ENCODE peak calls at places on chromosomes 13 and 19, in four cellular contexts. U is Panc1, K is HCT116, P is HepG2. L is an unnamed sample.

GRCh38 chr13:98089826-98090225 is 53.1 kb upstream of the FARP1 start:
- DNase-seq in K (no peak), P (no peak), U (no peak), L (no peak)

GRCh38 chr19:38805180-38805579 is 7.6 kb downstream of the LGALS4 start:
- DNase-seq in K (no peak), P (no peak), U (no peak), L (peak)

GRCh38 chr19:57803265-57803593 is 11.5 kb downstream of the ZNF552 start:
- DNase-seq in K (no peak), U (no peak), P (no peak), L (no peak)

GRCh38 chr13:52665325-52665724 is 12.7 kb downstream of the SUGT1 start:
- DNase-seq in U (no peak), P (peak), K (peak), L (peak)

GRCh38 chr19:16076958-16077611 is 790 bp downstream of the TPM4 start:
- DNase-seq in U (no peak), P (no peak), K (no peak), L (peak)

GRCh38 chr19:31392514-31392913 is 43.3 kb upstream of the TSHZ3 start:
- DNase-seq in P (no peak), U (no peak), K (no peak), L (no peak)

GRCh38 chr19:42132851-42133528 is 744 bp upstream of the POU2F2 start:
- DNase-seq in P (peak), K (peak), U (no peak), L (peak)

GRCh38 chr19:54282706-54283105 is 1.8 kb upstream of the LILRB2 start:
- DNase-seq in U (no peak), P (no peak), K (no peak), L (no peak)

GRCh38 chr19:18204394-18205179 is 745 bp upstream of the RAB3A start:
- DNase-seq in K (no peak), U (no peak), P (no peak), L (no peak)

GRCh38 chr13:21813110-21813509 is 142.2 kb downstream of the FGF9 start:
- DNase-seq in K (no peak), U (no peak), P (no peak), L (no peak)

GRCh38 chr19:10686661-10687517 is 14.3 kb upstream of the QTRT1 start:
- DNase-seq in P (no peak), K (no peak), U (no peak), L (no peak)

GRCh38 chr19:3171894-3172679 is 6.5 kb upstream of the S1PR4 start:
- DNase-seq in K (no peak), U (no peak), P (peak), L (no peak)

GRCh38 chr13:28817204-28817603 is 2.9 kb upstream of the MTUS2 start:
- DNase-seq in P (peak), U (no peak), K (no peak), L (no peak)

GRCh38 chr19:51514866-51515481 is 13.4 kb upstream of the SIGLEC12 start:
- DNase-seq in U (peak), K (peak), P (peak), L (peak)

GRCh38 chr19:19461671-19462622 is 53.4 kb downstream of the TSSK6 start:
- DNase-seq in U (no peak), K (no peak), P (peak), L (peak)

GRCh38 chr13:26498524-26499208 is 58.8 kb upstream of the WASF3 start:
- DNase-seq in P (no peak), U (no peak), K (no peak), L (no peak)

GRCh38 chr13:27924529-27925141 is 4.8 kb downstream of the PDX1 start:
- DNase-seq in U (no peak), P (no peak), K (no peak), L (no peak)

GRCh38 chr19:53994811-53995210 is 3.4 kb downstream of the CACNG6 start:
- DNase-seq in K (no peak), P (no peak), U (no peak), L (no peak)

GRCh38 chr19:45823182-45823581 is 8.1 kb upstream of the RSPH6A start:
- DNase-seq in K (no peak), P (no peak), U (no peak), L (no peak)

GRCh38 chr19:47243364-47243775 is 12.4 kb upstream of the BBC3 start:
- DNase-seq in K (no peak), U (no peak), P (no peak), L (no peak)

GRCh38 chr19:38196948-38197656 is 26.9 kb downstream of the DPF1 start:
- DNase-seq in P (no peak), K (no peak), U (no peak), L (no peak)

GRCh38 chr19:10617409-10618121 is 7.8 kb upstream of the SLC44A2 start:
- DNase-seq in U (no peak), P (no peak), K (no peak), L (peak)

GRCh38 chr13:100789481-100789880 is 114.9 kb upstream of the TMTC4 start:
- DNase-seq in P (peak), U (no peak), K (no peak), L (no peak)

GRCh38 chr13:29849731-29850212 is 645 bp downstream of the UBL3 start:
- DNase-seq in K (no peak), P (peak), U (no peak), L (peak)

GRCh38 chr19:7544626-7545025 is 9.1 kb downstream of the PNPLA6 start:
- DNase-seq in P (no peak), U (no peak), K (no peak), L (no peak)

GRCh38 chr13:37636701-37637100 is 38.1 kb upstream of the POSTN start:
- DNase-seq in P (no peak), U (no peak), K (no peak), L (no peak)

GRCh38 chr19:10713317-10713716 is 4.6 kb upstream of the DNM2 start:
- DNase-seq in P (no peak), K (no peak), U (no peak), L (no peak)

GRCh38 chr13:51643882-51644281 is 59.6 kb downstream of the WDFY2 start:
- DNase-seq in U (no peak), P (peak), K (peak), L (no peak)

GRCh38 chr19:45428385-45429231 is 4.9 kb upstream of the ERCC1 start:
- DNase-seq in P (no peak), U (no peak), K (no peak), L (peak)

GRCh38 chr19:18551631-18552030 is 6.0 kb upstream of the KXD1 start:
- DNase-seq in K (no peak), P (no peak), U (no peak), L (no peak)

GRCh38 chr13:107937841-107938240 is 277.5 kb downstream of the LIG4 start:
- DNase-seq in P (no peak), K (no peak), U (no peak), L (no peak)

GRCh38 chr13:98751397-98752110 is 918 bp downstream of the SLC15A1 start:
- DNase-seq in P (no peak), U (no peak), K (no peak), L (no peak)

GRCh38 chr19:2271516-2272103 is 10.4 kb downstream of the PEAK3 start:
- DNase-seq in P (no peak), K (no peak), U (no peak), L (no peak)

GRCh38 chr13:51047434-51048165 is 63.5 kb downstream of the C13orf42 start:
- DNase-seq in K (no peak), P (no peak), U (no peak), L (no peak)

GRCh38 chr13:51153527-51153926 is 42.5 kb upstream of the C13orf42 start:
- DNase-seq in U (no peak), K (no peak), P (no peak), L (no peak)

GRCh38 chr19:39170398-39171231 is 26.1 kb upstream of the NCCRP1 start:
- DNase-seq in P (peak), K (no peak), U (no peak), L (no peak)

GRCh38 chr13:39578821-39579291 is 24.1 kb downstream of the LHFPL6 start:
- DNase-seq in U (no peak), P (no peak), K (no peak), L (no peak)

GRCh38 chr13:24680921-24681585 is 845 bp downstream of the ATP12A start:
- DNase-seq in U (no peak), P (no peak), K (no peak), L (no peak)

GRCh38 chr13:40591091-40591490 is 75.3 kb downstream of the FOXO1 start:
- DNase-seq in P (no peak), U (no peak), K (no peak), L (no peak)

GRCh38 chr13:40592035-40592434 is 74.4 kb downstream of the FOXO1 start:
- DNase-seq in K (no peak), U (no peak), P (no peak), L (no peak)

GRCh38 chr13:40588101-40588500 is 78.3 kb downstream of the FOXO1 start:
- DNase-seq in K (no peak), P (no peak), U (no peak), L (no peak)

GRCh38 chr13:40590112-40590862 is 76.2 kb downstream of the FOXO1 start:
- DNase-seq in P (no peak), U (no peak), K (no peak), L (no peak)

GRCh38 chr13:40589285-40590109 is 76.9 kb downstream of the FOXO1 start:
- DNase-seq in P (peak), K (no peak), U (no peak), L (no peak)
- TF ChIP-seq TCF7L2 in P (no peak), K (no peak), U (no peak), L (no peak)

DNA sequence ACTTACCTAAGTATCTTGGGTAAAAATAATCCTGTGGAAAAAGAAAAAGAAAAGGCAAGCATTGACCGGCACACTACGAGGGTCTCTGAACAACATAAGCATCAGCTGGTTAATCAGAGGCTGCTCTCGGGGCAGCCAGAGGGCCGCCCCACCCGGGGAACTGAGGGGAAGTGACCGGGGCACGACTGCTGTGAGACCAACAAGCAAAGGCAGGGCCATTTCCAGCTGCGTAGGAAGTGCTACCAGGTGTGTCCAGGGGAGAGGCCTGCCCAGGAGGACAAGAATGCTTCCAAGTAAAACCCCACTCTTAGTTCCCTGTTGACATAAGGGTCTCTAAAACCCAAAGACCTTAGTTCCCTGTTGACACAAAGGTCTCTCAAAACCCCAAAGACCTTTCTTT is 15.9 kb downstream of the GAS6 start:
- DNase-seq in U (no peak), P (no peak), K (no peak), L (no peak)
- TF ChIP-seq TCF7L2 in U (no peak), P (no peak), K (no peak), L (no peak)

DNA sequence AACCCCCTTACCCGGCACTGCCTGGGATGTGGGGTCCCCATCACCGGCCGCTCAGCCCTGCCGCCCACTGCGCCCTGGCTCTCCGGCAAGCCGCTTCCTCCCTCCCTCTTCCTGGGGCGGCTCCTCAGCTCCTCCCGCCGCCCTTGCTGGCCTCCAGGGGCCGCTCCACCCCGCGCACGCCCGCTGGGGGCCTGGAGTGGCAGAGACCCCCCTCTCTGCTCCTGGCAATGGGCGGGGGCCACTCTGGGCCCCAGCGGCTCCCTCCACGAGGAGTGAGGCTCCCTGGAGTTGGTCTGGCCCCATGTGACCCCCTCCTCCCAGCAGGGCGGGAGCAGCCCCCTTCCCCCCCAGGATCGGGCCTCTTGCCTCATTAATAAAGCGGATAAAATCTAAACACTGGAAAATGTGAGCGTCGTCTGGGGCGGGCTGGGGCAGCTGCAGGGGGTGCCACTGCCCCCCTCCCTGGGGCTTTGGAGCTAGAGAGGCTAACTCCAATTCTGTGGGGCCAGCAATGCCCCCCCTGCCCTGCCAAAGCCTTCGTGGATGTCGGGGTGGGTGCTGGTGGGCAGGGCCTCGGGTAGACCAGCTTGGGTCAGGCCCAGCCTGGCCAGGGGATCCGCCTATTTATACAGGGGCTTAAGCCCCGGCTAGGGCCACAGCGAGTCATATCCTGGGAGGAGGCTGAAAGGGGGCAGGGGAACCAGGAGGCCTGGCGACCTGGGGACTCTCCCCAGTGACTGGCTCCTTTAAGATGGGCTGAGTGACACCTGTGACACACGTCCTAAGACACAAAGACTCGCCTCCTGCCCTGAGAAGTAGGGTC is at the start of gene PTGER1:
- DNase-seq in P (no peak), U (no peak), K (peak), L (peak)
- TF ChIP-seq TCF7L2 in P (no peak), U (no peak), K (no peak), L (no peak)

DNA sequence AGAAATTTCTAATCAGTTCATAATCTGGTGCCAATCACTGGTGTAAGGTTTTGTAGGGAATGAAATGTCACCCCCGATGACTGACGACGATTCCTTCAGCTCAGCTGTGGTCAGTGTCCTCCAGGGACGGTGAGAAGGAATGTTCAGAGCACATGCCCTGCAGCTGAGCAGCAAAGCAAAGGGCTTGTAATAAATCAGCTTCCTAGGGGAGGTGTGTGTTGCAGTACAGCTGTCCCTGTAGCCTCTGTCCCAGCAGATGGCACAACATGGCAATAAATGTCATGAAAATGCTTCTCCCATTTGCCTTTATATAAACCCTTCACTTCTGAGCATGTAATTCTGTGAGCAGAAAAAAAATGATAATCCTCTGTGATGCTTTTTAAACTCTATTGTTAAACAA is 102.4 kb downstream of the FAM216B start:
- DNase-seq in P (no peak), K (peak), U (no peak), L (no peak)
- TF ChIP-seq TCF7L2 in P (no peak), K (no peak), U (no peak), L (no peak)

DNA sequence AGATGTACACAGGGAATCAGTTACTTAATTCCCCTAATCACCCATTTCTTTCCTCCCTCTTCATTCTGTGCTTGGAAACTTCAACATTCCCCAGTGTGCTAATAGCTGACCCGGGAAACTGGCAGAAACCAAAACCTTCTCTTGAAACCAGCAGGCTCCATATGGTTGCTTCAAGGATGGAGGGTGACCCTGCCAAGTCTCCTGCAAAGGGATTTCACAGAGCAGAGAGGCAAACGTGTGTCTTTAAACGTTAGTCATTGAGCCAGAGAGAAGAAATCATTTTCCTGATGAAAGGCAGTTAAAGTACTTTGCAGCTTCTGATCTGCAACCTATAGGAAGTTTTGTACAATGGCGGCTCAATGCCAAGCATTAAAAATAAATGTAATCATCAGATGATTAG is 220.9 kb downstream of the POU4F1 start:
- DNase-seq in P (no peak), U (no peak), K (no peak), L (no peak)
- TF ChIP-seq TCF7L2 in P (no peak), U (no peak), K (no peak), L (no peak)

GRCh38 chr13:96934889-96935490 is 59.3 kb downstream of the OXGR1 start:
- DNase-seq in U (no peak), K (no peak), P (no peak), L (no peak)

GRCh38 chr13:96935971-96936370 is 58.3 kb downstream of the OXGR1 start:
- DNase-seq in P (no peak), K (no peak), U (no peak), L (no peak)

GRCh38 chr13:96946709-96947311 is 47.5 kb downstream of the OXGR1 start:
- DNase-seq in K (no peak), P (peak), U (no peak), L (no peak)

GRCh38 chr13:96940961-96941360 is 53.3 kb downstream of the OXGR1 start:
- DNase-seq in U (no peak), K (no peak), P (no peak), L (no peak)
- TF ChIP-seq TCF7L2 in U (no peak), K (no peak), P (no peak), L (no peak)

GRCh38 chr13:80134360-80134759 is 206.6 kb downstream of the SPRY2 start:
- DNase-seq in U (no peak), K (no peak), P (no peak), L (no peak)

GRCh38 chr13:80133631-80134083 is 207.3 kb downstream of the SPRY2 start:
- DNase-seq in K (no peak), U (no peak), P (no peak), L (no peak)

GRCh38 chr13:80131204-80131603 is 209.7 kb downstream of the SPRY2 start:
- DNase-seq in U (no peak), P (no peak), K (no peak), L (no peak)

GRCh38 chr13:80137994-80138393 is 202.9 kb downstream of the SPRY2 start:
- DNase-seq in K (no peak), U (no peak), P (no peak), L (no peak)

GRCh38 chr13:80132741-80133601 is 208.0 kb downstream of the SPRY2 start:
- DNase-seq in K (no peak), P (peak), U (no peak), L (no peak)
- TF ChIP-seq TCF7L2 in K (no peak), P (no peak), U (peak), L (no peak)

L was measured in K562.